ENCODE peak calls at places on chromosomes 12 and 14, in seven cellular contexts. One of them, this sample, is unnamed.

GRCh38 chr12:106197906-106198623 is 49.8 kb downstream of the CKAP4 start:
- DNase-seq in esophagus muscularis mucosa: peak; percentile 75
- DNase-seq in NCI-H2227 treated with DMSO at 0.1 percent for 48 hours: no peak
- DNase-seq in renal cortical epithelial cell: no peak
- DNase-seq in amniotic stem cell: no peak
- DNase-seq in activated naive CD4-positive, alpha-beta T cell: no peak
- DNase-seq in fibroblast of the aortic adventitia: peak; percentile 33
- DNase-seq in this sample: no peak

GRCh38 chr12:98438826-98439225 is 76.6 kb upstream of the TMPO start:
- DNase-seq in esophagus muscularis mucosa: peak; percentile 68
- DNase-seq in NCI-H2227 treated with DMSO at 0.1 percent for 48 hours: no peak
- DNase-seq in renal cortical epithelial cell: no peak
- DNase-seq in amniotic stem cell: no peak
- DNase-seq in activated naive CD4-positive, alpha-beta T cell: no peak
- DNase-seq in fibroblast of the aortic adventitia: no peak
- DNase-seq in this sample: no peak

GRCh38 chr12:105256921-105257320 is 20.9 kb upstream of the APPL2 start:
- DNase-seq in esophagus muscularis mucosa: no peak
- DNase-seq in NCI-H2227 treated with DMSO at 0.1 percent for 48 hours: no peak
- DNase-seq in renal cortical epithelial cell: peak; percentile 32
- DNase-seq in amniotic stem cell: peak; percentile 52
- DNase-seq in activated naive CD4-positive, alpha-beta T cell: no peak
- DNase-seq in fibroblast of the aortic adventitia: peak; percentile 88
- DNase-seq in this sample: no peak

GRCh38 chr12:76945867-76946266 is 67.0 kb upstream of the CSRP2 start:
- DNase-seq in esophagus muscularis mucosa: no peak
- DNase-seq in NCI-H2227 treated with DMSO at 0.1 percent for 48 hours: no peak
- DNase-seq in renal cortical epithelial cell: peak; percentile 49
- DNase-seq in amniotic stem cell: no peak
- DNase-seq in activated naive CD4-positive, alpha-beta T cell: no peak
- DNase-seq in fibroblast of the aortic adventitia: no peak
- DNase-seq in this sample: no peak

GRCh38 chr14:87794566-87794965 is 198.4 kb downstream of the GALC start:
- DNase-seq in esophagus muscularis mucosa: no peak
- DNase-seq in NCI-H2227 treated with DMSO at 0.1 percent for 48 hours: no peak
- DNase-seq in renal cortical epithelial cell: no peak
- DNase-seq in amniotic stem cell: no peak
- DNase-seq in activated naive CD4-positive, alpha-beta T cell: no peak
- DNase-seq in fibroblast of the aortic adventitia: no peak
- DNase-seq in this sample: no peak

GRCh38 chr14:50762001-50762930 is 68.7 kb downstream of the NIN start:
- DNase-seq in esophagus muscularis mucosa: no peak
- DNase-seq in NCI-H2227 treated with DMSO at 0.1 percent for 48 hours: no peak
- DNase-seq in renal cortical epithelial cell: peak; percentile 9
- DNase-seq in amniotic stem cell: no peak
- DNase-seq in activated naive CD4-positive, alpha-beta T cell: no peak
- DNase-seq in fibroblast of the aortic adventitia: peak; percentile 37
- DNase-seq in this sample: peak; percentile 69

GRCh38 chr12:57276935-57277563 is 26.1 kb upstream of the STAC3 start:
- DNase-seq in esophagus muscularis mucosa: no peak
- DNase-seq in NCI-H2227 treated with DMSO at 0.1 percent for 48 hours: no peak
- DNase-seq in renal cortical epithelial cell: peak; percentile 33
- DNase-seq in amniotic stem cell: peak; percentile 7
- DNase-seq in activated naive CD4-positive, alpha-beta T cell: no peak
- DNase-seq in fibroblast of the aortic adventitia: peak; percentile 40
- DNase-seq in this sample: no peak

GRCh38 chr12:6205144-6205539 is 4.9 kb downstream of the CD9 start:
- DNase-seq in esophagus muscularis mucosa: no peak
- DNase-seq in NCI-H2227 treated with DMSO at 0.1 percent for 48 hours: no peak
- DNase-seq in renal cortical epithelial cell: no peak
- DNase-seq in amniotic stem cell: no peak
- DNase-seq in activated naive CD4-positive, alpha-beta T cell: no peak
- DNase-seq in fibroblast of the aortic adventitia: peak; percentile 51
- DNase-seq in this sample: no peak

This sample was measured in T-helper 2 cell treated with Interferon-gamma antibody and Interleukin-4, amounts not matched to agents 5 μg/mL and 100 μg/mL, for 36 hours.